ENCODE peak calls at places on chromosomes 5 and 9, in five cellular contexts. K is GM20000, T is NCI-H748 treated with DMSO at 0.1 percent for 48 hours, D is prostate gland, P is stomach. E is an unnamed sample.

GRCh38 chr5:52800394-52801213 is 12.9 kb downstream of the ITGA1 start:
- DNase-seq in K (peak), T (peak), D (peak), P (peak), E (peak)

GRCh38 chr9:131584858-131585257 is 39.5 kb downstream of the PRRT1B start:
- DNase-seq in K (no peak), T (no peak), D (no peak), P (no peak), E (no peak)

GRCh38 chr9:115262952-115263351 is 145.0 kb upstream of the TNC start:
- DNase-seq in K (no peak), T (peak), D (no peak), P (no peak), E (no peak)

GRCh38 chr5:51988561-51988960 is 605.3 kb downstream of the ISL1 start:
- DNase-seq in K (no peak), T (no peak), D (no peak), P (no peak), E (no peak)

GRCh38 chr9:120478208-120478607 is 101.8 kb downstream of the CDK5RAP2 start:
- DNase-seq in K (no peak), T (no peak), D (no peak), P (no peak), E (no peak)

GRCh38 chr9:27108981-27109541 is at the start of gene TEK:
- DNase-seq in K (no peak), T (no peak), D (no peak), P (no peak), E (no peak)

GRCh38 chr5:139652788-139653241 is 4.7 kb downstream of the CXXC5 start:
- DNase-seq in K (peak), T (no peak), D (no peak), P (no peak), E (no peak)

GRCh38 chr5:134436523-134437339 is 25.1 kb upstream of the CDKN2AIPNL start:
- DNase-seq in K (peak), T (no peak), D (peak), P (peak), E (peak)

GRCh38 chr5:77620404-77620803 is 18.1 kb downstream of the OTP start:
- DNase-seq in K (no peak), T (peak), D (no peak), P (no peak), E (no peak)

GRCh38 chr9:103364753-103365152 is 369.6 kb downstream of the CYLC2 start:
- DNase-seq in K (no peak), T (no peak), D (no peak), P (no peak), E (no peak)

GRCh38 chr5:28077291-28078240 is 1039.2 kb upstream of the CDH9 start:
- DNase-seq in K (no peak), T (no peak), D (no peak), P (no peak), E (no peak)

GRCh38 chr5:159851053-159851452 is 65.2 kb upstream of the ADRA1B start:
- DNase-seq in K (no peak), T (no peak), D (no peak), P (no peak), E (no peak)

GRCh38 chr5:116947691-116948528 is 373.3 kb upstream of the SEMA6A start:
- DNase-seq in K (peak), T (peak), D (peak), P (peak), E (peak)

GRCh38 chr5:14818931-14819790 is 52.4 kb downstream of the ANKH start:
- DNase-seq in K (no peak), T (no peak), D (no peak), P (no peak), E (no peak)

GRCh38 chr9:27534131-27534530 is 4.5 kb upstream of the MOB3B start:
- DNase-seq in K (no peak), T (no peak), D (no peak), P (no peak), E (no peak)

GRCh38 chr9:92669527-92669889 is 423 bp downstream of the IPPK start:
- DNase-seq in K (peak), T (no peak), D (no peak), P (peak), E (peak)

GRCh38 chr5:95668728-95669127 is 14.1 kb downstream of the SPATA9 start:
- DNase-seq in K (no peak), T (no peak), D (no peak), P (no peak), E (no peak)

GRCh38 chr5:112860929-112861637 is at the start of gene SRP19:
- DNase-seq in K (peak), T (peak), D (peak), P (peak), E (peak)

GRCh38 chr9:92036411-92036746 is 78.8 kb downstream of the SPTLC1 start:
- DNase-seq in K (no peak), T (no peak), D (no peak), P (no peak), E (no peak)

GRCh38 chr5:15983392-15983791 is 196.2 kb downstream of the MARCHF11 start:
- DNase-seq in K (no peak), T (no peak), D (no peak), P (no peak), E (no peak)

GRCh38 chr9:36748322-36748899 is 175.7 kb downstream of the MELK start:
- DNase-seq in K (peak), T (no peak), D (no peak), P (peak), E (peak)

GRCh38 chr9:126327750-126328120 is 1.1 kb downstream of the MVB12B start:
- DNase-seq in K (no peak), T (no peak), D (no peak), P (no peak), E (no peak)

GRCh38 chr9:113456235-113456634 is 7.3 kb upstream of the RGS3 start:
- DNase-seq in K (no peak), T (no peak), D (no peak), P (no peak), E (no peak)

GRCh38 chr5:179679014-179679674 is 1.7 kb downstream of the CBY3 start:
- DNase-seq in K (peak), T (no peak), D (peak), P (peak), E (peak)

GRCh38 chr5:175642998-175643397 is 14.9 kb upstream of the HRH2 start:
- DNase-seq in K (no peak), T (no peak), D (no peak), P (no peak), E (no peak)

GRCh38 chr9:71737455-71737854 is 30.9 kb downstream of the CEMIP2 start:
- DNase-seq in K (no peak), T (no peak), D (no peak), P (peak), E (no peak)

GRCh38 chr5:146368137-146368536 is 29.5 kb downstream of the POU4F3 start:
- DNase-seq in K (no peak), T (no peak), D (peak), P (no peak), E (no peak)

GRCh38 chr5:107542831-107543231 is 127.9 kb downstream of the EFNA5 start:
- DNase-seq in K (no peak), T (peak), D (peak), P (peak), E (no peak)

GRCh38 chr5:171667341-171668096 is 118.1 kb upstream of the SMIM23 start:
- DNase-seq in K (no peak), T (no peak), D (peak), P (no peak), E (no peak)

GRCh38 chr9:133731876-133732321 is 6.3 kb downstream of the SARDH start:
- DNase-seq in K (no peak), T (no peak), D (no peak), P (peak), E (no peak)

GRCh38 chr9:131732061-131732526 is 7.8 kb downstream of the RAPGEF1 start:
- DNase-seq in K (no peak), T (no peak), D (peak), P (no peak), E (no peak)

GRCh38 chr5:149938272-149938671 is 6.3 kb downstream of the PDE6A start:
- DNase-seq in K (no peak), T (no peak), D (peak), P (peak), E (no peak)

E was measured in germinal center.